ENCODE peak calls at places on chromosomes 4 and X, in six cellular contexts. L, A, M, E, N and K are unnamed samples. For H3K36me3, the result is how much of the 10 kb centered on the place peaks cover.

GRCh38 chr4:173514641-173515217 is 15.3 kb downstream of the HAND2 start:
- DNase-seq in E (no peak), M (no peak), A (no peak), L (no peak), N (peak), K (no peak)

GRCh38 chr4:71133491-71133890 is 140.0 kb downstream of the DCK start:
- DNase-seq in E (no peak), A (no peak), N (no peak), M (no peak), L (no peak), K (no peak)

GRCh38 chrX:148049441-148049840 is 68.3 kb downstream of the FMR1NB start:
- DNase-seq in N (peak), A (no peak), L (no peak), E (no peak), M (no peak), K (no peak)

GRCh38 chr4:114476310-114476709 is 122.3 kb upstream of the UGT8 start:
- DNase-seq in L (no peak), A (no peak), M (peak), E (no peak), N (no peak), K (no peak)

GRCh38 chrX:110037181-110037580 is 34.3 kb downstream of the TMEM164 start:
- DNase-seq in L (no peak), M (no peak), A (no peak), E (no peak), N (no peak), K (no peak)

GRCh38 chr4:102815981-102816380 is 11.4 kb downstream of the UBE2D3 start:
- DNase-seq in A (no peak), L (no peak), E (no peak), N (no peak), M (no peak), K (no peak)

GRCh38 chr4:93065790-93066189 is 762.0 kb downstream of the GRID2 start:
- DNase-seq in L (no peak), M (no peak), E (no peak), N (no peak), A (no peak), K (no peak)

GRCh38 chr4:7861440-7861881 is 78.2 kb downstream of the AFAP1 start:
- DNase-seq in M (no peak), E (no peak), N (peak), L (no peak), A (no peak), K (no peak)

GRCh38 chrX:18725316-18725943 is 18.0 kb downstream of the PPEF1 start:
- DNase-seq in L (no peak), M (no peak), N (peak), A (no peak), E (no peak), K (no peak)

GRCh38 chrX:53022381-53022780 is 26.2 kb upstream of the GPR173 start:
- DNase-seq in A (no peak), L (no peak), M (no peak), N (peak), E (no peak), K (no peak)

GRCh38 chr4:184273166-184274147 is 55.8 kb upstream of the ENPP6 start:
- DNase-seq in M (no peak), A (no peak), L (no peak), E (no peak), N (no peak), K (peak)

GRCh38 chrX:1598021-1598875 is 6.8 kb downstream of the AKAP17A start:
- DNase-seq in E (peak), N (no peak), A (peak), M (no peak), L (no peak), K (no peak)
- H3K36me3 ChIP-seq in E (half or more), N (under half), A (half or more), M (half or more), L (under half), K (half or more)

GRCh38 chr4:140158234-140159030 is 4.4 kb upstream of the MAML3 start:
- DNase-seq in L (no peak), E (peak), A (no peak), M (no peak), N (no peak), K (no peak)
- TF ChIP-seq POLR2AphosphoS5 in L (no peak), E (peak), A (no peak), M (no peak), N (no peak), K (no peak)

DNA sequence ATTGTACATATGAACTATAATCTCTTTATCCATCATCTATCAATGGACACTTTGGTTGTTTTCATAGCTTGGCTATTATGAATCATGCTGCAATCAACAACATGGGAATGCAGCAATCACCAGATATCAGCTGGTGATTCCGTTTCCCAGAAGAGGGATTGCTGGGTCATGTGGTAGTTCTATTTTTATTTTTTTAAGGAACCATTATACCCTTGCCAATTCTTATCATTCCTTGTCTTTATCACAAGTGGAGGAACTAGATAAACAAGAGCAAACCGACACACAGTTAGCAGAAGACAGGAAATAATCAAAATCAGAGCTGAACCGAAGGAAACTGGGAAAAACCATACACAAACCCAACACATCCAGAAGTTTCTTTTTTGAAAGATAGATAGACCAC is 14.5 kb upstream of the LNX1 start:
- DNase-seq in N (no peak), A (no peak), M (no peak), E (no peak), L (no peak), K (no peak)
- H3K27ac ChIP-seq in N (no peak), A (no peak), M (no peak), E (no peak), L (no peak), K (no peak)

GRCh38 chr4:38132843-38133662 is 172.9 kb downstream of the PTTG2 start:
- DNase-seq in A (no peak), L (no peak), M (no peak), E (no peak), N (no peak), K (no peak)
- H3K36me3 ChIP-seq in A (half or more), L (under half), M (under half), E (under half), N (under half), K (under half)

GRCh38 chr4:26083987-26084386 is 170.0 kb downstream of the SMIM20 start:
- DNase-seq in A (no peak), N (no peak), E (no peak), M (no peak), L (no peak), K (no peak)
- TF ChIP-seq POLR2AphosphoS5 in A (no peak), N (no peak), E (peak), M (no peak), L (no peak), K (peak)

GRCh38 chr4:186838295-186838694 is 114.6 kb upstream of the FAT1 start:
- DNase-seq in N (no peak), M (no peak), L (no peak), E (no peak), A (no peak), K (no peak)
- H3K27ac ChIP-seq in N (no peak), M (no peak), L (no peak), E (no peak), A (no peak), K (no peak)

GRCh38 chr4:56425518-56425917 is 9.9 kb downstream of the PPAT start:
- DNase-seq in L (no peak), N (peak), M (no peak), A (no peak), E (no peak), K (no peak)
- H3K36me3 ChIP-seq in L (under half), N (under half), M (under half), A (under half), E (under half), K (under half)